ENCODE peak calls at places on chromosomes 6 and 20, in eight cellular contexts. Y is ELF-1; K is posterior cingulate gyrus; D is T-helper 9 cell; O is heart left ventricle; H is GM20000; E is stimulated activated naive CD8-positive, alpha-beta T cell treated with anti-CD3 and anti-CD28 coated beads, Interleukin-15, Interleukin-2, amounts not matched to agents 100 U/mL and 50 U/mL, for 24 hours; N is globus pallidus. S is an unnamed sample.

GRCh38 chr6:126033696-126034095 is 47.4 kb downstream of the TRMT11 start:
- DNase-seq in H (peak), O (no peak), D (no peak), Y (peak), N (peak), E (no peak), K (peak), S (peak)

GRCh38 chr20:46963758-46964181 is 69.1 kb downstream of the EYA2 start:
- DNase-seq in O (no peak), Y (no peak), E (no peak), H (no peak), N (no peak), K (no peak), D (no peak), S (no peak)

GRCh38 chr20:44959082-44959895 is 908 bp downstream of the TOMM34 start:
- DNase-seq in N (peak), E (peak), Y (peak), H (peak), K (no peak), D (peak), O (no peak), S (no peak)

GRCh38 chr6:7184502-7184901 is 76.7 kb downstream of the RREB1 start:
- DNase-seq in O (no peak), K (no peak), E (no peak), N (no peak), Y (no peak), H (no peak), D (no peak), S (no peak)

GRCh38 chr20:55678970-55679667 is 326.2 kb downstream of the CBLN4 start:
- DNase-seq in K (no peak), D (no peak), H (no peak), N (no peak), E (no peak), Y (no peak), O (no peak), S (no peak)

GRCh38 chr20:7151666-7152065 is 384.2 kb downstream of the BMP2 start:
- DNase-seq in K (no peak), Y (no peak), O (no peak), N (no peak), E (no peak), H (no peak), D (no peak), S (no peak)

GRCh38 chr6:89970609-89971337 is 76.5 kb downstream of the GJA10 start:
- DNase-seq in H (peak), Y (peak), O (no peak), E (no peak), K (peak), D (no peak), N (peak), S (no peak)

GRCh38 chr6:6599468-6599873 is 11.0 kb downstream of the LY86 start:
- DNase-seq in O (no peak), K (peak), Y (peak), D (no peak), N (peak), E (no peak), H (no peak), S (no peak)

GRCh38 chr6:112010328-112010727 is 43.6 kb upstream of the CCN6 start:
- DNase-seq in K (no peak), H (no peak), E (no peak), Y (no peak), N (no peak), O (no peak), D (no peak), S (no peak)

GRCh38 chr20:38143238-38143645 is 21.8 kb downstream of the TGM2 start:
- DNase-seq in Y (peak), H (no peak), D (no peak), N (no peak), K (peak), O (no peak), E (no peak), S (peak)

GRCh38 chr6:143279385-143279784 is 171.1 kb downstream of the ADAT2 start:
- DNase-seq in H (peak), K (no peak), N (no peak), Y (peak), D (no peak), E (no peak), O (no peak), S (no peak)

GRCh38 chr6:152605342-152605741 is 31.8 kb downstream of the SYNE1 start:
- DNase-seq in E (no peak), N (no peak), Y (no peak), H (no peak), K (no peak), D (no peak), O (no peak), S (no peak)

GRCh38 chr20:48760403-48760889 is 67.4 kb downstream of the PREX1 start:
- DNase-seq in N (no peak), D (peak), H (peak), E (peak), O (no peak), K (no peak), Y (no peak), S (no peak)

GRCh38 chr6:105587349-105588115 is 184.7 kb upstream of the PREP start:
- DNase-seq in O (peak), H (no peak), N (no peak), K (no peak), E (no peak), D (no peak), Y (peak), S (no peak)

GRCh38 chr6:157954150-157955117 is 27.2 kb upstream of the SYNJ2 start:
- DNase-seq in D (no peak), E (no peak), Y (peak), O (no peak), K (no peak), N (no peak), H (no peak), S (peak)

GRCh38 chr6:2103644-2104523 is 141.5 kb downstream of the GMDS start:
- DNase-seq in H (peak), E (no peak), D (no peak), Y (peak), O (no peak), K (no peak), N (peak), S (no peak)

GRCh38 chr6:163782436-163783003 is 368.0 kb downstream of the QKI start:
- DNase-seq in H (peak), N (peak), Y (peak), K (no peak), O (no peak), D (no peak), E (no peak), S (no peak)

GRCh38 chr20:58709013-58709702 is 16.6 kb downstream of the NPEPL1 start:
- DNase-seq in K (no peak), E (no peak), Y (no peak), N (no peak), O (peak), D (no peak), H (no peak), S (no peak)

GRCh38 chr6:137878070-137878809 is 11.2 kb downstream of the TNFAIP3 start:
- DNase-seq in N (no peak), Y (no peak), K (no peak), D (no peak), O (no peak), E (no peak), H (no peak), S (no peak)